ENCODE peak calls at places on chromosomes 11 and 22, in four cellular contexts. G is H1, L is K562, Y is GM12878. K is an unnamed sample.

GRCh38 chr22:31897842-31898241 is 46.5 kb upstream of the YWHAH start:
- DNase-seq in G (no peak), L (no peak), Y (no peak), K (no peak)

GRCh38 chr11:63901660-63902059 is 15.3 kb downstream of the RCOR2 start:
- DNase-seq in L (no peak), G (no peak), Y (no peak), K (no peak)

GRCh38 chr11:129435499-129436245 is 60.0 kb downstream of the BARX2 start:
- DNase-seq in Y (no peak), L (no peak), G (no peak), K (no peak)

GRCh38 chr22:37068859-37069258 is 17.3 kb downstream of the KCTD17 start:
- DNase-seq in Y (no peak), G (peak), L (no peak), K (no peak)

GRCh38 chr11:94750319-94751215 is 17.6 kb upstream of the AMOTL1 start:
- DNase-seq in Y (no peak), L (no peak), G (no peak), K (no peak)

GRCh38 chr22:33000342-33001280 is 57.6 kb downstream of the SYN3 start:
- DNase-seq in Y (no peak), L (peak), G (peak), K (peak)

GRCh38 chr11:44619931-44620725 is 54.7 kb downstream of the CD82 start:
- DNase-seq in Y (no peak), G (peak), L (no peak), K (no peak)

GRCh38 chr11:11387201-11387600 is 34.2 kb upstream of the CSNK2A3 start:
- DNase-seq in L (no peak), G (no peak), Y (no peak), K (no peak)

GRCh38 chr11:119377961-119378667 is 3.4 kb downstream of the USP2 start:
- DNase-seq in G (no peak), L (peak), Y (no peak), K (no peak)

GRCh38 chr11:6077723-6078122 is 29.8 kb upstream of the OR56B4 start:
- DNase-seq in Y (no peak), L (no peak), G (no peak), K (no peak)

GRCh38 chr11:31865606-31866300 is 54.6 kb upstream of the PAX6 start:
- DNase-seq in G (peak), L (no peak), Y (no peak), K (no peak)

GRCh38 chr11:130314749-130315285 is at the start of gene ZBTB44:
- DNase-seq in Y (peak), L (peak), G (peak), K (peak)

GRCh38 chr22:50016988-50017700 is 4.6 kb upstream of the IL17REL start:
- DNase-seq in Y (peak), G (no peak), L (no peak), K (no peak)

DNA sequence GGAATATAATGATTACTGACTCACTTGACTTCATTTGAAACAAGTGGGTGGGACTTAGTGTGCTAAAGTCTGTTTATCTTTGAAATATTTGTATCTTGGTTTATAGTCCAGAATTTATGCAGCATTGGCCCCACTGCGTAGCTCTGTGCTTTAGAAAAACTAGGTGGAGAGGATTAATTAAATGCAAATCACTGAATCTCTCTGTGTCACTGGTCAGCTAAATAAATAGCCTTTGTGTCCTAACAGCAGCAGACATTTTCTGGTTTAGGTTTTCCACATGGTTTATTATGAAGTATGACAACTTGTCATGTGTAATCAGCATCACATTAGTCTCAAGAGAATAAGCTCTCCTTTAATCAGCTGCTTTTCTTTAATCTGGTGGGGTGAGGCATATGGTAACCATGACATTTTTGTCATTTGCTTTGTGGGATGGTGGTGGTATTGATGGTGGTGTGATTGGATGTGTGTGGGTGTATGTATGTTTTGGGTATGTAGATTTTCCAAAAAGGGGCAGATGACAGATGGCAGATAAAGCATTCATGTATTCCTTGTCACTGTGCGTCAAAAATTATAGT is 33.9 kb downstream of the BCL2L13 start:
- DNase-seq in G (no peak), Y (no peak), L (no peak), K (no peak)
- TF ChIP-seq CBX5 in G (no peak), Y (no peak), L (no peak), K (no peak)

GRCh38 chr11:90134420-90135003 is at the start of gene NAALAD2:
- DNase-seq in Y (no peak), G (peak), L (peak), K (peak)
- TF ChIP-seq POLR2A in Y (no peak), G (no peak), L (no peak), K (peak)

GRCh38 chr22:43151251-43152000 is at the start of gene TSPO:
- DNase-seq in G (peak), L (peak), Y (no peak), K (no peak)
- TF ChIP-seq CBX5 in G (no peak), L (no peak), Y (no peak), K (no peak)

GRCh38 chr11:57428643-57429042 is 1.7 kb upstream of the SLC43A3 start:
- DNase-seq in Y (no peak), L (no peak), G (no peak), K (no peak)

GRCh38 chr11:57427692-57428082 is 766 bp upstream of the SLC43A3 start:
- DNase-seq in L (no peak), G (no peak), Y (no peak), K (no peak)

GRCh38 chr11:57426439-57426753 is 525 bp downstream of the SLC43A3 start:
- DNase-seq in L (no peak), G (peak), Y (no peak), K (no peak)

GRCh38 chr11:57425565-57426438 is 1.1 kb downstream of the SLC43A3 start:
- DNase-seq in Y (no peak), G (no peak), L (no peak), K (no peak)

DNA sequence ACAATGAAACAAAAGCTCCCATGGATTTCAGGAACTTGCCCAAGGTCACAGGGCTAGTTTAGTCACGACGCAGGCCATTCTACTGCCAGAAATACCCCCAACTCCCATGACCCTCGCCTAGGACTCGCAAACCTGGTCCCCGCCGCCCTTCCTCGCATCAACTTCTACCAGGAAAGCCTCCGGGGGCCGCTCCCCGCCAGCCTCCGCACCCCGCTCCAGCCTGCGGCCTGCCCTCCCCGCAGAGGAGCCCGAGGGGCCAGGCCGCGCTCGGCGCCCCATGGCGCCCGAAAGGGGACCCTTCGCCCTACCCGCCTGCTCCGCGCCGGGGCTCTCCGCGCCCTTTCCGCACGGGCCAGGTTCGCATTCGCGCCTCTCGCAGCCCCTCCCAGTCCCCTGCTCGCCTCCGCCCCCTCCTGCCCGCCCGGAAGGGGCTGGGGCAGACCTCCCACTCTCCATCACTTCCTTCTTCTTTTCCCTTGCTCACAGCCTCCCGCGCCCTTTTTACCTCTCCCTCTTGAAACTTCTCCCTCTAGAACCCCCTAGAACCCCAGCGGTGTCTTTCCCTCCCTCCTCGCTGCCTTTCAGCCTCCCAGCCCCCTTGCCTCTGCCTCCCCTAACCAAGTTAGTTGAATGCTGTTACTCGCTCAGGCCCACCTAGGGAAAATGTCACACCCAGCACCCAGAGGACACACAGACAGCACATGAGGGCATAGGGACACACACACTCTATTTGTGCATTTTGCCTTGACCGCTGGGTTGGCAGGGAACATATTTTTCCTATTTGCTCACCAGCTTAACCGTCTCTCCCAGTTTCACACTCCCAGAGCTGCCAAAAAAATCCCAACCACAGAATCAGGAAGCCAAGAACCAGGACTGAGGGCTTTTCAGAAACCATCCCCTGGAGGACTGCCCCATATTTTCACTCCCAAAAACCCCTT is at the start of gene SLC43A3:
- DNase-seq in Y (peak), G (peak), L (peak), K (peak)
- TF ChIP-seq POLR2A in Y (peak), G (peak), L (peak), K (no peak)

DNA sequence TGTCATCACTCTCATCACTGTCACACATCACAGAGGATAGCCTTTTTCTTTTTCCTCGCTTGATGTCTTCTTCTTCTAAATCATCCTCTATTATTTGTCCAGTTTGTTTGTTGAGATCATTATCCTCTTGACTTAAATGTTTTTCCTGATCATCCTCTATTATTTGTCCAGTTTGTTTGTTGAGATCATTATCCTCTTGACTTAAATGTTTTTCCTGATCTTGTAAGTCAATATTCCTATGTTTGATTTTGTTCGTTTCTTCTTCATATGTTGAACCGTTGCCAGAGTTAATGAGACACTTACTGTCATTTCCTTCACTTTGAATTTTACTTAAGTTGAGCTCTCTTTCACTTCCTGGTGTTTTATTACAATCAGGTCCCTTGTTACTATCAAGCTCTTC is 5.6 kb downstream of the CCDC82 start:
- DNase-seq in L (no peak), Y (no peak), G (no peak), K (no peak)
- TF ChIP-seq CBX5 in L (no peak), Y (no peak), G (no peak), K (no peak)

DNA sequence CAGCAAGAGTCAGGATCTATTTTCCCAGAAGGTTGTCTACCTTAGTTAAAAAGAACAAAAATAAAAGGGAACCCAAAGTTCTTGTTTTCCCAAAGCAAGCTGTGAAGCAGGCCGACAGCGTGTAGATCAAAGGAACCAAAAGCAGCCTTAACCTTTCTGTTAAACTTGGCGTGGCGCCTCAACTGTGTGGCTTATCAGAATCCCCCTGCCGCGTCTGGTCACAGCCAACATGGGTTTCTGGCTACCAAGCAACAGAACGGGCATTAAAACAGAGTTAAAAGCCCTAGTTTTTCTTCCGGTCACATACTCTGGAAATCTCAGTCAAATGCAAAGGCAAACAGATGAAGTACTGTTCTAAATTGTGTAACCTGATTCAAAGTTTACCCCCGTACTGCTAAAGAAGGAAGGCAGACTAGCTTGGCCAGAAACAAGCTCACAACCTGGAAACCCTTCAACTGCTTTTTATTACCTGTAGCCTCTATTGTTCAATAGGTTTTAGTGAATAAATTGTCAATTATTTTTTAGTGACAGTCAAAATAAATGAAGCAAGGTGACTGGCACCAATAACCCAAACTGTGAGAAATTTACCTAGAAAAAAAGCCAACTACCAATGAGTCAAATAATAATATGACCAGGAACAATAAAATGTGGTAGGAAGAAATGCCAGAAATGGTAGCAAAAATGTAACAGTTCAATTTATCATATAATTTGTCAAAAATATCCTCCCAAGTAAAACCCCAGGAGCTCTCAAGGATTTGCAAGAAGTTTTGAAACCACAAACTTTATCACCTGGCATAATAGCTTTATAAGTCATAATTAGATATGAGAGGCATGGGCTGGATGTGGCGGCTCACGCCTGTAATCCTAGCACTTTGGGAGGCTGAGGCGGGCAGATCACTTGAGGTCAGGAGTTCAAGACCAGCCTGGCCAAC is 21.4 kb downstream of the CHKA start:
- DNase-seq in L (peak), G (no peak), Y (peak), K (peak)
- TF ChIP-seq POLR2A in L (no peak), G (no peak), Y (no peak), K (peak)

DNA sequence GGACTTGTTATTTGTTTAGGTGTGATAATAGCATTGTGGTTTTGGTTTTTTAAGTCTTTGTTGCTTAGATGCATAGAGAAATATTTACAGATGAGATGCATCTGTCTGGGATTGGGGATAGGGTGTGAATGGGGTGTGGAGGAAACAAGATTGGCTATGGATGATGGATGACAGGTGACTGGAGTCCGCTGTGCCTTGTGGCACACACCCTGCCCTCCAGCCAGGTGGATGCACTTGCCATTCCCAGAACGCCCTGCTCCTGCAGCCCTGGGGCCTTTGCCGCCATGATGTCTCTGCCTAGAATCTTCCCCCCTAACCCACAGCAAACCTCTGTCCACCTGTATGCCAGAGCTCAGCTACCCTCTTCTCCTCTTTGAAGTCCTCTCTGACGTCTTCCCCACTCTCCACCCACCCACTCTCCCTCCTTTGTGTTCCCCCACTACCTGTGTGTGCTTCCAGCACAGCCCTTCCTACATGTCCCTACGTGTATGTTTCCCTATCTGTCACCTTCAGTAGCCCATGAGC is 54.7 kb downstream of the WNT11 start:
- DNase-seq in G (no peak), Y (no peak), L (peak), K (no peak)
- TF ChIP-seq CBX5 in G (no peak), Y (no peak), L (no peak), K (no peak)